ENCODE peak calls at places on chromosomes 7 and 10, in nine cellular contexts. V is stimulated activated CD8-positive, alpha-beta memory T cell treated with anti-CD3 and anti-CD28 coated beads, Interleukin-7, amount 100 ng/mL, for 48 hours; P is lung; T is A172; N is GM04504; L is thoracic aorta; D is fibroblast of lung; M is activated B cell treated with CpG ODN at 0.5 μM for 24 hours; R is endothelial cell of umbilical vein. Q is an unnamed sample.

GRCh38 chr10:9228770-9229169 is 1174.3 kb downstream of the GATA3 start:
- DNase-seq in M (no peak), D (peak), P (no peak), R (no peak), V (no peak), T (no peak), N (peak), L (no peak), Q (no peak)

GRCh38 chr10:80465839-80466590 is 11.9 kb downstream of the TSPAN14 start:
- DNase-seq in L (no peak), M (no peak), V (no peak), P (no peak), T (no peak), D (no peak), N (no peak), R (no peak), Q (peak)

GRCh38 chr7:90951229-90951628 is 313.0 kb upstream of the FZD1 start:
- DNase-seq in N (no peak), L (no peak), P (no peak), M (no peak), T (no peak), V (no peak), D (no peak), R (no peak), Q (no peak)

GRCh38 chr10:132185601-132186487 is 904 bp upstream of the DPYSL4 start:
- DNase-seq in V (no peak), T (no peak), D (peak), P (no peak), M (no peak), R (peak), L (no peak), N (no peak), Q (peak)

GRCh38 chr7:135666836-135667235 is 4.5 kb downstream of the STMP1 start:
- DNase-seq in T (no peak), P (no peak), M (no peak), N (no peak), L (no peak), R (no peak), V (no peak), D (no peak), Q (no peak)

GRCh38 chr7:124322561-124322960 is 289.7 kb upstream of the TMEM229A start:
- DNase-seq in D (no peak), T (peak), M (no peak), V (no peak), P (no peak), L (no peak), N (no peak), R (no peak), Q (no peak)

GRCh38 chr10:91208645-91209044 is 11.8 kb upstream of the PCGF5 start:
- DNase-seq in P (no peak), M (no peak), D (no peak), R (no peak), V (no peak), T (no peak), N (no peak), L (no peak), Q (no peak)

GRCh38 chr7:27765856-27766255 is 25.9 kb downstream of the TAX1BP1 start:
- DNase-seq in P (no peak), M (no peak), N (no peak), T (peak), V (no peak), D (no peak), R (no peak), L (no peak), Q (no peak)

GRCh38 chr7:126658684-126659083 is 594.1 kb downstream of the GRM8 start:
- DNase-seq in N (no peak), V (no peak), M (no peak), P (no peak), L (no peak), T (no peak), D (no peak), R (no peak), Q (no peak)

GRCh38 chr10:59877191-59877671 is 29.1 kb downstream of the CCDC6 start:
- DNase-seq in N (no peak), T (no peak), V (no peak), R (peak), M (no peak), L (no peak), P (no peak), D (peak), Q (no peak)

Q was measured in activated naive CD4-positive, alpha-beta T cell treated with anti-CD3 and anti-CD28 coated beads, Interleukin-2, amount 50 U/mL, for 16 hours.